ENCODE peak calls at places on chromosomes 13 and 19, in seven cellular contexts. P is fibroblast of lung; J is NT2/D1; F is tibial nerve; G is CD8-positive, alpha-beta memory T cell; C is PC-3; O is cardiac muscle cell. V is an unnamed sample.
A peak's percentile ranks its signal among the peaks of the same experiment; 100 is the strongest.

GRCh38 chr19:18281082-18282020 is at the start of gene JUND:
- DNase-seq in P (peak; percentile 98), J (peak; percentile 96), F (peak; percentile 98), G (peak; percentile 99), C (peak; percentile 98), O (peak; percentile 98), V (peak; percentile 98)

GRCh38 chr13:68927387-68928026 is 1180.1 kb upstream of the ATXN8OS start:
- DNase-seq in P (peak; percentile 0), J (peak; percentile 32), F (no peak), G (no peak), C (peak; percentile 60), O (peak; percentile 68), V (peak; percentile 10)

GRCh38 chr19:57506163-57506562 is 6.4 kb downstream of the ZNF773 start:
- DNase-seq in P (no peak), J (no peak), F (no peak), G (no peak), C (no peak), O (no peak), V (no peak)

GRCh38 chr13:41345921-41346589 is 35.0 kb downstream of the NAA16 start:
- DNase-seq in P (peak; percentile 60), J (no peak), F (no peak), G (no peak), C (no peak), O (no peak), V (no peak)

GRCh38 chr19:11481777-11482383 is 1.0 kb upstream of the ELAVL3 start:
- DNase-seq in P (peak; percentile 80), J (peak; percentile 76), F (no peak), G (peak; percentile 67), C (peak; percentile 86), O (peak; percentile 84), V (peak; percentile 98)

GRCh38 chr19:14167013-14167593 is 30.7 kb upstream of the ASF1B start:
- DNase-seq in P (no peak), J (no peak), F (no peak), G (no peak), C (no peak), O (no peak), V (no peak)

GRCh38 chr13:25118371-25118770 is 22.4 kb downstream of the PABPC3 start:
- DNase-seq in P (no peak), J (no peak), F (no peak), G (no peak), C (no peak), O (no peak), V (no peak)

GRCh38 chr13:32001392-32001768 is 30.2 kb upstream of the FRY start:
- DNase-seq in P (peak; percentile 54), J (peak; percentile 23), F (no peak), G (no peak), C (peak; percentile 60), O (peak; percentile 32), V (peak; percentile 43)

GRCh38 chr19:41479757-41480191 is 36.8 kb downstream of the ERICH4 start:
- DNase-seq in P (no peak), J (no peak), F (no peak), G (no peak), C (no peak), O (no peak), V (no peak)

GRCh38 chr13:100916943-100917342 is 242.3 kb upstream of the TMTC4 start:
- DNase-seq in P (no peak), J (no peak), F (no peak), G (no peak), C (no peak), O (no peak), V (no peak)

GRCh38 chr19:39252458-39252857 is 3.8 kb upstream of the IFNL4 start:
- DNase-seq in P (no peak), J (no peak), F (no peak), G (no peak), C (no peak), O (no peak), V (no peak)

GRCh38 chr13:98216711-98217110 is 39.6 kb upstream of the RNF113B start:
- DNase-seq in P (no peak), J (no peak), F (no peak), G (no peak), C (no peak), O (no peak), V (no peak)

GRCh38 chr13:35139591-35139990 is 197.5 kb downstream of the NBEA start:
- DNase-seq in P (peak; percentile 22), J (no peak), F (no peak), G (no peak), C (peak; percentile 5), O (no peak), V (peak; percentile 57)

GRCh38 chr19:58085348-58085875 is 12.6 kb downstream of the ZSCAN18 start:
- DNase-seq in P (no peak), J (no peak), F (no peak), G (no peak), C (no peak), O (no peak), V (no peak)

GRCh38 chr19:10505583-10506229 is 2.5 kb upstream of the KEAP1 start:
- DNase-seq in P (peak; percentile 64), J (peak; percentile 78), F (peak; percentile 64), G (peak; percentile 86), C (peak; percentile 79), O (peak; percentile 76), V (peak; percentile 86)

GRCh38 chr13:101424381-101425155 is 8.3 kb upstream of the NALCN start:
- DNase-seq in P (peak; percentile 31), J (no peak), F (no peak), G (no peak), C (peak; percentile 33), O (no peak), V (no peak)

GRCh38 chr13:75194717-75195116 is 287.3 kb downstream of the TBC1D4 start:
- DNase-seq in P (no peak), J (no peak), F (no peak), G (no peak), C (no peak), O (no peak), V (no peak)

GRCh38 chr13:39364797-39365468 is 238.1 kb downstream of the LHFPL6 start:
- DNase-seq in P (no peak), J (no peak), F (no peak), G (no peak), C (peak; percentile 42), O (peak; percentile 55), V (no peak)

GRCh38 chr19:5186293-5187050 is 154.1 kb downstream of the PTPRS start:
- DNase-seq in P (peak; percentile 67), J (no peak), F (no peak), G (no peak), C (no peak), O (no peak), V (peak; percentile 32)

GRCh38 chr19:23071087-23071511 is 45.7 kb upstream of the ZNF730 start:
- DNase-seq in P (peak; percentile 24), J (peak; percentile 71), F (no peak), G (no peak), C (no peak), O (no peak), V (peak; percentile 15)
- H3K4me3 ChIP-seq in P (peak overlapping the region; percentile 59), J (peak overlapping the region; percentile 61), F (peak overlapping the region; percentile 11), G (no peak overlapping the region), C (no peak overlapping the region), O (no peak overlapping the region), V (peak overlapping the region; percentile 15)

DNA sequence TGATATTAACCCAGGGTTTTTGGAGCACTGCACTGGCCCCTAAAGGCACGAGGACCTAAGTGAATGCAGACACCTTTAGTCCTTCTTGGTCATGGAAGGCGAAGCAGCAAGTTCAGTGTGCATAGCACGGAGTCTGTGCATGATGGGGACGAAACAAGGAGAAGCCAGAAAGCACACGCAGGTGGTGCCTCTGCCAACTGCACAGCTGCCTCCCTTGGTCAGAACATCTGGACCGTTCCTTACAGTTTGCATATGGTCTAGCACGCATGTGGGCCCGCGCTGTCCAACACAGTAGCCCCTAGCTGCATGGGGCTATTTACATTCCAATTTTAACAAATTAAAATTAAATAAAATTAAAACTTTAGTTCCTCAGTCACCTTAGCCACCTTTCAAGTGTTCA is 44.0 kb downstream of the FLT3 start:
- DNase-seq in P (no peak), J (no peak), F (no peak), G (no peak), C (no peak), O (no peak), V (no peak)
- H3K9me3 ChIP-seq in P (no peaks in the 10 kb centered on the region), J (no peaks in the 10 kb centered on the region), F (no peaks in the 10 kb centered on the region), G (no peaks in the 10 kb centered on the region), C (no peaks in the 10 kb centered on the region), O (no peaks in the 10 kb centered on the region), V (no peaks in the 10 kb centered on the region)

GRCh38 chr19:55581828-55582223 is 1.2 kb upstream of the ZNF579 start:
- DNase-seq in P (no peak), J (no peak), F (no peak), G (no peak), C (no peak), O (no peak), V (no peak)
- H3K4me3 ChIP-seq in P (no peak overlapping the region), J (no peak overlapping the region), F (no peak overlapping the region), G (no peak overlapping the region), C (no peak overlapping the region), O (no peak overlapping the region), V (no peak overlapping the region)

DNA sequence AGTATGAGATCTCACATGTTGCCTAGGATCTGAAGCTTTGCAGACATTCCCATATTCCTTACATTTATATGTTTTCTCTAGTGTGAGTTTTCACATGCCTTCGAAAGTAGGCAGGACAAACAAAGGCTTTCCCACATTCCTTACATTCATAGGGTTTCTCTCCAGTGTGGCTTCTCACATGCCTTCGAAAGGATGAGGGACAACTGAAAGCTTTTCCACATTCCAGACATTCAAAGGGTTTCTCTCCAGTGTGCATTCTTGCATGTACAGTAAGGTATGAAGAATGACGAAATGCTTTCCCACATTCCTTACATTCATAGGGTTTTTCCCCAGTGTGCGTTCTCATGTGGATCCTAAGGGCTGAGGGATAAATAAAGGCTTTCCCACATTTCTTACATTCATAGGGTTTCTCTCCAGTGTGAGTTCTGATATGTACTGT is 14.2 kb downstream of the ZNF699 start:
- DNase-seq in P (no peak), J (no peak), F (no peak), G (no peak), C (no peak), O (no peak), V (no peak)
- H3K9me3 ChIP-seq in P (peaks cover 2% of the 10 kb centered on the region), J (peaks cover 99% of the 10 kb centered on the region), F (peaks cover 98% of the 10 kb centered on the region), G (peaks cover 56% of the 10 kb centered on the region), C (peaks cover 68% of the 10 kb centered on the region), O (peaks cover 2% of the 10 kb centered on the region), V (peaks cover 74% of the 10 kb centered on the region)

DNA sequence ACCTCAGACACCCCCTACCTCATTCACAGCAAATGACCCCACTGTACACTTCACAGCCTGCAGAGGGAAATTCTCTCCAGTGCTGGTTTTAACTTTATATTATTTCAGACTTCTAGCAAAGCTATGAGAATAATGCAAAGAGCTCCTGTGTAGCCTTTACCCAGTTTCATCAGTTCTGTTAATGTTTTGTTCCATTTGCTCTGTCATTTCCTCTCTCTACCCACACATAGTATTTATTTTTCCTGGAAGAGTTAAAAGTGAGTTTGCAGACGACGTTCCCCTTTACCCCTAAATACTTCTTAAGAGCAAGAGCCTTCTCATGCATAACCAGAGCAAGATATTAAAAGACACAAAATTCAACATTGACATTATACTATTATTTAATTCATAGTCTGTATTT is 49.9 kb upstream of the ADGRE1 start:
- DNase-seq in P (no peak), J (no peak), F (no peak), G (no peak), C (no peak), O (no peak), V (no peak)
- H3K4me3 ChIP-seq in P (no peak overlapping the region), J (no peak overlapping the region), F (no peak overlapping the region), G (no peak overlapping the region), C (no peak overlapping the region), O (no peak overlapping the region), V (no peak overlapping the region)

GRCh38 chr19:23882493-23882892 is 32.2 kb upstream of the ZNF726 start:
- DNase-seq in P (no peak), J (no peak), F (no peak), G (no peak), C (no peak), O (no peak), V (no peak)
- H3K9me3 ChIP-seq in P (no peaks in the 10 kb centered on the region), J (peaks cover 7% of the 10 kb centered on the region), F (no peaks in the 10 kb centered on the region), G (no peaks in the 10 kb centered on the region), C (no peaks in the 10 kb centered on the region), O (no peaks in the 10 kb centered on the region), V (peaks cover 54% of the 10 kb centered on the region)

GRCh38 chr13:28489975-28490550 is 4.9 kb downstream of the FLT1 start:
- DNase-seq in P (no peak), J (no peak), F (no peak), G (no peak), C (no peak), O (no peak), V (no peak)
- H3K4me3 ChIP-seq in P (no peak overlapping the region), J (no peak overlapping the region), F (no peak overlapping the region), G (no peak overlapping the region), C (no peak overlapping the region), O (no peak overlapping the region), V (no peak overlapping the region)